ENCODE peak calls at places on chromosomes 12 and 14, in eight cellular contexts. C, Z, F, U, E, X, N and G are unnamed samples.

GRCh38 chr14:60565211-60565610 is 56.3 kb downstream of the SIX6 start:
- DNase-seq in C (no peak), Z (no peak), F (no peak), U (no peak), E (no peak), X (no peak), N (no peak), G (no peak)

GRCh38 chr12:12428961-12429657 is 72.2 kb downstream of the BORCS5 start:
- DNase-seq in C (no peak), Z (no peak), F (no peak), U (no peak), E (no peak), X (no peak), N (no peak), G (no peak)

GRCh38 chr14:61653507-61653906 is 41.8 kb upstream of the HIF1A start:
- DNase-seq in C (no peak), Z (no peak), F (no peak), U (no peak), E (no peak), X (no peak), N (no peak), G (peak)

GRCh38 chr12:69497308-69498026 is 27.3 kb downstream of the FRS2 start:
- DNase-seq in C (no peak), Z (no peak), F (no peak), U (no peak), E (no peak), X (peak), N (no peak), G (no peak)

GRCh38 chr14:58815046-58815701 is 177.4 kb downstream of the DACT1 start:
- DNase-seq in C (no peak), Z (no peak), F (no peak), U (no peak), E (no peak), X (no peak), N (no peak), G (no peak)

GRCh38 chr12:68960162-68960501 is 27.2 kb upstream of the CPM start:
- DNase-seq in C (no peak), Z (no peak), F (no peak), U (no peak), E (no peak), X (no peak), N (no peak), G (no peak)

GRCh38 chr14:92615451-92615850 is 101.9 kb downstream of the RIN3 start:
- DNase-seq in C (no peak), Z (no peak), F (no peak), U (no peak), E (no peak), X (no peak), N (no peak), G (no peak)

GRCh38 chr12:128707488-128707887 is 116.3 kb downstream of the SLC15A4 start:
- DNase-seq in C (no peak), Z (peak), F (no peak), U (no peak), E (no peak), X (no peak), N (no peak), G (no peak)

GRCh38 chr14:26925876-26926584 is 328.2 kb upstream of the NOVA1 start:
- DNase-seq in C (no peak), Z (no peak), F (no peak), U (no peak), E (no peak), X (no peak), N (no peak), G (no peak)

GRCh38 chr14:58199726-58200479 is at the start of gene ACTR10:
- DNase-seq in C (peak), Z (peak), F (peak), U (peak), E (peak), X (peak), N (peak), G (peak)

GRCh38 chr12:29569392-29569791 is 71.9 kb upstream of the OVCH1 start:
- DNase-seq in C (no peak), Z (no peak), F (no peak), U (no peak), E (no peak), X (no peak), N (no peak), G (no peak)

GRCh38 chr14:105093426-105094192 is 28.4 kb upstream of the GPR132 start:
- DNase-seq in C (peak), Z (peak), F (no peak), U (peak), E (peak), X (no peak), N (no peak), G (no peak)

GRCh38 chr12:71011261-71011660 is 90.7 kb upstream of the PTPRR start:
- DNase-seq in C (no peak), Z (no peak), F (no peak), U (no peak), E (no peak), X (no peak), N (no peak), G (no peak)

GRCh38 chr12:100964026-100964425 is 169.4 kb downstream of the ANO4 start:
- DNase-seq in C (no peak), Z (no peak), F (no peak), U (no peak), E (no peak), X (no peak), N (no peak), G (no peak)

GRCh38 chr12:72692338-72692737 is 420.2 kb downstream of the TRHDE start:
- DNase-seq in C (no peak), Z (no peak), F (no peak), U (no peak), E (no peak), X (no peak), N (no peak), G (no peak)

GRCh38 chr14:74324945-74325361 is 22.2 kb upstream of the ABCD4 start:
- DNase-seq in C (no peak), Z (peak), F (no peak), U (no peak), E (no peak), X (no peak), N (no peak), G (no peak)

GRCh38 chr14:52018970-52019369 is 29.6 kb downstream of the RTRAF start:
- DNase-seq in C (no peak), Z (no peak), F (no peak), U (no peak), E (no peak), X (no peak), N (no peak), G (no peak)

GRCh38 chr14:103879570-103880333 is 32.4 kb upstream of the PPP1R13B start:
- DNase-seq in C (peak), Z (peak), F (no peak), U (peak), E (peak), X (no peak), N (no peak), G (no peak)

GRCh38 chr12:11769723-11770514 is 120.4 kb downstream of the ETV6 start:
- DNase-seq in C (no peak), Z (no peak), F (no peak), U (peak), E (no peak), X (peak), N (no peak), G (no peak)

GRCh38 chr12:66942741-66943465 is 264.0 kb upstream of the GRIP1 start:
- DNase-seq in C (no peak), Z (no peak), F (no peak), U (no peak), E (no peak), X (no peak), N (no peak), G (no peak)

GRCh38 chr12:130613831-130614230 is 102.3 kb downstream of the RIMBP2 start:
- DNase-seq in C (no peak), Z (no peak), F (no peak), U (no peak), E (no peak), X (no peak), N (no peak), G (no peak)

GRCh38 chr12:60644076-60644475 is 1048.2 kb downstream of the SLC16A7 start:
- DNase-seq in C (no peak), Z (no peak), F (no peak), U (no peak), E (no peak), X (no peak), N (no peak), G (no peak)

GRCh38 chr12:62256408-62257079 is 3.7 kb upstream of the USP15 start:
- DNase-seq in C (no peak), Z (peak), F (no peak), U (no peak), E (no peak), X (peak), N (no peak), G (no peak)

GRCh38 chr12:121807656-121808347 is 4.0 kb downstream of the SETD1B start:
- DNase-seq in C (no peak), Z (no peak), F (no peak), U (no peak), E (no peak), X (peak), N (no peak), G (no peak)

GRCh38 chr14:52902971-52903385 is 47.9 kb downstream of the FERMT2 start:
- DNase-seq in C (no peak), Z (no peak), F (no peak), U (no peak), E (no peak), X (no peak), N (no peak), G (no peak)

GRCh38 chr12:116524964-116525379 is 34.2 kb upstream of the MAP1LC3B2 start:
- DNase-seq in C (no peak), Z (no peak), F (no peak), U (no peak), E (no peak), X (no peak), N (no peak), G (no peak)

GRCh38 chr12:29780084-29780483 is 3.7 kb downstream of the TMTC1 start:
- DNase-seq in C (no peak), Z (no peak), F (no peak), U (no peak), E (no peak), X (no peak), N (no peak), G (no peak)

GRCh38 chr14:23327947-23328744 is 6.9 kb downstream of the PABPN1 start:
- DNase-seq in C (peak), Z (peak), F (peak), U (peak), E (peak), X (peak), N (no peak), G (no peak)

GRCh38 chr14:104294983-104295680 is 156.7 kb downstream of the KIF26A start:
- DNase-seq in C (no peak), Z (no peak), F (no peak), U (peak), E (peak), X (no peak), N (no peak), G (no peak)

GRCh38 chr12:92928431-92928961 is 599 bp downstream of the EEA1 start:
- DNase-seq in C (no peak), Z (peak), F (no peak), U (peak), E (peak), X (peak), N (no peak), G (no peak)

GRCh38 chr12:20426956-20427355 is 58.6 kb downstream of the PDE3A start:
- DNase-seq in C (no peak), Z (no peak), F (no peak), U (no peak), E (no peak), X (no peak), N (no peak), G (no peak)

GRCh38 chr12:20423557-20423956 is 55.2 kb downstream of the PDE3A start:
- DNase-seq in C (no peak), Z (no peak), F (no peak), U (no peak), E (no peak), X (no peak), N (no peak), G (no peak)

GRCh38 chr12:20429876-20430275 is 61.5 kb downstream of the PDE3A start:
- DNase-seq in C (no peak), Z (no peak), F (no peak), U (no peak), E (no peak), X (no peak), N (no peak), G (no peak)

GRCh38 chr12:20421338-20421890 is 53.1 kb downstream of the PDE3A start:
- DNase-seq in C (no peak), Z (no peak), F (no peak), U (peak), E (no peak), X (no peak), N (no peak), G (no peak)

DNA sequence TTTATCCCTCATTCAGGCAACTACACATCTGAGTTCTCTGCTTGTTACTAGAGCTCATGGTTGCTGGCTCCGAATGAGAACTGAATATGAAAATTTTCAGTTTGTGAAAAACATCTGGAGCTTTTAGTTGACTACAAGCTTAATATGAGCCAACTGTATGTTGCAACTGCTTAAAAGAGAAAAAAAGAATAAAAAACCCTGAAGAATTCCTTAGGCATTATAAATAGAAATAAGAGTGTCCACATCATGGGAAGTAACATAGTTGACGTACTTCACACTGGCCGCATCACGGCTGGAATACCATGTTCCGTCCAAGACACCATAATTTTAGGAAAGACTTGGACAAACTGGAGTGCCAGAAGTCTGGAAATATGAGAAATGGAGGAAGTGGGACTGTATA is 57.9 kb downstream of the PDE3A start:
- DNase-seq in C (no peak), Z (no peak), F (no peak), U (no peak), E (no peak), X (no peak), N (no peak), G (no peak)
- TF ChIP-seq POLR2AphosphoS5 in C (no peak), Z (no peak), F (no peak), U (peak), E (peak), X (no peak), N (no peak), G (no peak)

GRCh38 chr12:47739959-47740358 is 14.7 kb upstream of the ENDOU start:
- DNase-seq in C (no peak), Z (peak), F (no peak), U (peak), E (no peak), X (no peak), N (no peak), G (no peak)
- TF ChIP-seq POLR2AphosphoS5 in C (no peak), Z (no peak), F (no peak), U (no peak), E (no peak), X (no peak), N (peak), G (no peak)

GRCh38 chr12:53478865-53479264 is 20.4 kb downstream of the MAP3K12 start:
- DNase-seq in C (no peak), Z (no peak), F (no peak), U (no peak), E (no peak), X (no peak), N (no peak), G (no peak)

GRCh38 chr12:53479314-53479713 is 19.9 kb downstream of the MAP3K12 start:
- DNase-seq in C (no peak), Z (no peak), F (no peak), U (no peak), E (no peak), X (no peak), N (no peak), G (no peak)

GRCh38 chr12:53481108-53481442 is 18.2 kb downstream of the MAP3K12 start:
- DNase-seq in C (no peak), Z (no peak), F (no peak), U (no peak), E (no peak), X (no peak), N (no peak), G (no peak)

GRCh38 chr12:53481957-53482586 is 17.2 kb downstream of the MAP3K12 start:
- DNase-seq in C (no peak), Z (no peak), F (no peak), U (no peak), E (no peak), X (no peak), N (no peak), G (no peak)

DNA sequence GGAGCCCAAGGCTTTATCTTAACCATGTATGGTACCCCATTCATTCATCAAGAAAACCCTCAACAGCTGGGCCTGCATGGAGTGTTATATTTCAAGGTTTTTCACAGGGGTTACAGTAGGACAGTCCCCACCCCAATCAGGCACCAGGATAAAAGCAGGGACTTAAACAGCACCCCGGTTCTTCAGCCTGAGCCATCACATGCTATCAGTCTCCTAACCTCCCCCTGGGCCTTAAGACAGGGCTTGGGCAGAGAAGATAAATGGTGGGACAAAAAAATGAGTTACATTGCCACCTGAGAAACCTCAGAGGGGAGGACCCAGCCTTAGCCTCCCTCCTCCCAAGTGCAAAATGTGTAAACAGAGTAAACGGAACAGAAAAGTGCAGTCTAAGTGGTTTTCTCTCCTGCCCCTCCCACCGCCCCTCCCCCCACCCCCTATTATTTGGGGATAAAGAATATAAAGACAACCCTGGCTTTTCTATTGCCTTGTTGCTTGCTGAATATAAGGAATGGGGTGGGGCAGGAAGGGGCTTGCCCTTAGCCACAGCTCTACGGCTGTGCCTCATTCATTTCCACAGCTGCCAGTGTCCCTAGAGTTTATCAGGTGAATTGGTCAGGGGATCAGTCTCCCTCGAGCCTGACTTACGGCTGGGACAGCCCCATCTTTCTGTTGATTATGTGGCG is 18.7 kb downstream of the MAP3K12 start:
- DNase-seq in C (no peak), Z (no peak), F (no peak), U (no peak), E (no peak), X (no peak), N (no peak), G (no peak)
- TF ChIP-seq POLR2AphosphoS5 in C (no peak), Z (peak), F (no peak), U (no peak), E (no peak), X (no peak), N (no peak), G (no peak)

GRCh38 chr14:35949933-35950332 is 123.8 kb downstream of the BRMS1L start:
- DNase-seq in C (peak), Z (no peak), F (no peak), U (no peak), E (no peak), X (no peak), N (no peak), G (no peak)

GRCh38 chr14:35940291-35940690 is 114.2 kb downstream of the BRMS1L start:
- DNase-seq in C (no peak), Z (no peak), F (no peak), U (no peak), E (no peak), X (no peak), N (no peak), G (no peak)

GRCh38 chr14:35944847-35945246 is 118.7 kb downstream of the BRMS1L start:
- DNase-seq in C (no peak), Z (peak), F (no peak), U (peak), E (no peak), X (no peak), N (no peak), G (peak)
- TF ChIP-seq POLR2AphosphoS5 in C (no peak), Z (no peak), F (no peak), U (no peak), E (no peak), X (no peak), N (no peak), G (no peak)

DNA sequence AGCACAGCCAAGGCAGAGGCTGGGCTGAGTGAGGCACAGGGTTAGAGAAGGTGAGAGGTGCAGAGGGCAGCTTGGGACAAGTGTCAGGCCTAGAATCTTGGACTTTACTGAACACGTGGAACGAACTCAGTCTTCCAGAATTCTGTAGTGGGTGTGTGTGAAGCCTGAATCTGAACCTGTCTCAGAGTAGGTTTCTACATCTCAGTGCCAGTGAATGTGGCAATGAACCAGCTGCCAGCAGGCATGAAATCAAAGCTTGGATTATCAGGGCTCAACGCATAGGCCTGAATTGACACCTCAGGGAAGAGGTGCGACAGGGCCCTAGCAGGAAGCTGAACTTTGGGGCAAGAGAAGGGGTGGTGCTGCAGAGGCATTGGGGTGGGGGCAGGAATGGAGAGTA is 104.6 kb downstream of the SAMD4A start:
- DNase-seq in C (no peak), Z (no peak), F (no peak), U (no peak), E (no peak), X (no peak), N (no peak), G (no peak)
- TF ChIP-seq POLR2AphosphoS5 in C (no peak), Z (no peak), F (no peak), U (no peak), E (no peak), X (no peak), N (no peak), G (no peak)

GRCh38 chr12:6868211-6869048 is 1.1 kb downstream of the TPI1 start:
- DNase-seq in C (no peak), Z (no peak), F (no peak), U (no peak), E (no peak), X (no peak), N (no peak), G (no peak)

GRCh38 chr12:6871052-6871957 is 1.8 kb downstream of the SPSB2 start:
- DNase-seq in C (peak), Z (no peak), F (no peak), U (peak), E (no peak), X (peak), N (no peak), G (no peak)

GRCh38 chr12:6872073-6873048 is 742 bp downstream of the SPSB2 start:
- DNase-seq in C (peak), Z (peak), F (no peak), U (peak), E (peak), X (peak), N (no peak), G (no peak)

GRCh38 chr12:6869049-6870021 is 2.0 kb downstream of the TPI1 start:
- DNase-seq in C (peak), Z (peak), F (no peak), U (peak), E (peak), X (peak), N (no peak), G (peak)

GRCh38 chr12:6873094-6874006 is at the start of gene SPSB2:
- DNase-seq in C (peak), Z (peak), F (no peak), U (peak), E (peak), X (peak), N (peak), G (peak)
- TF ChIP-seq POLR2AphosphoS5 in C (peak), Z (peak), F (peak), U (peak), E (peak), X (no peak), N (peak), G (peak)

DNA sequence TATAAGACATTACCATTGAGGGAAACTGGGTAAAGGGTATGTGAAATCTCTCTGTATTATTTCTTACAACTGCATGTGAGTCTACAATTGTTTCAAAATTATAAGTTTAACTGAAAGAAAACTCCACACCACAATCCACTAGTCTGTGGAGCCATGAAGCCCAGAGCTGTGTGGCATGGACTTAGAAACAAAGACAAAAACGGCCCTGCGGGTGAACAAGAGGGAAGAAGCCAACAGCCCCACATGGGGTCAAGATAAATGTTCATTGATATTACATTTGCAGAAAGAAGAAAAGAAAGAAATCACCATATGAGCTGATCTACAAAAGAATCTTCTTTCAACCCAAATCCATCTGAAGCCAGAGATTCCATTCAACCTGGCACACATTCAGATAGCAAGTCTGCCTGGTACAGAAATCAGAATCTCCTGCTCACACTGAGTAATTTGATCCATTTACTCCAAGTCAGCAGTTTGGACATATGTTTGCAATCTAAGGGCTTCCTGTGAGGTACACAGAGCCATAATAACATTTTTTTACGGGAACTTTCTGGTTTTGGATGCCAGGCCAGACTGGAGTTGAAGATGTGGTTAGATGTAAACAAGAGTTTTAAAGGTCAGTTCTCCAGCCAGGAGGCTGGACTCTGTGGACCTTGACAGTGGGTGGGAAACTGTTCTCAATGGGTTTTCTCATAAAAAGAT is 18.0 kb upstream of the TSPAN11 start:
- DNase-seq in C (no peak), Z (no peak), F (no peak), U (no peak), E (no peak), X (no peak), N (peak), G (no peak)
- TF ChIP-seq POLR2AphosphoS5 in C (no peak), Z (no peak), F (no peak), U (no peak), E (no peak), X (no peak), N (no peak), G (no peak)